ENCODE peak calls at places on chromosomes 6 and 20, in eight cellular contexts. G is SJSA1; V is lower lobe of right lung; F is CD8-positive, alpha-beta memory T cell; Q is uterus; L is K562; M is CD4-positive, alpha-beta memory T cell; O is CD8-positive, alpha-beta T cell. S is an unnamed sample.

GRCh38 chr20:16526433-16527380 is 46.5 kb downstream of the KIF16B start:
- DNase-seq in F (no peak), O (no peak), M (no peak), G (no peak), L (no peak), Q (no peak), V (no peak), S (no peak)

GRCh38 chr6:137698636-137699035 is 168.4 kb upstream of the TNFAIP3 start:
- DNase-seq in G (peak; percentile 34), F (no peak), V (no peak), O (no peak), L (no peak), M (no peak), Q (no peak), S (no peak)

GRCh38 chr20:51394706-51395105 is 147.8 kb downstream of the NFATC2 start:
- DNase-seq in M (no peak), V (no peak), F (no peak), O (no peak), L (no peak), Q (no peak), G (no peak), S (no peak)

GRCh38 chr6:13248053-13248452 is 80.3 kb downstream of the TBC1D7 start:
- DNase-seq in L (no peak), G (no peak), Q (no peak), M (no peak), O (no peak), F (no peak), V (no peak), S (peak; percentile 13)

GRCh38 chr6:37059344-37060194 is 54.1 kb downstream of the FGD2 start:
- DNase-seq in M (no peak), F (no peak), G (peak; percentile 97), V (peak; percentile 71), L (peak; percentile 97), Q (peak; percentile 77), O (no peak), S (peak; percentile 73)

GRCh38 chr6:78462728-78463127 is 404.6 kb upstream of the IRAK1BP1 start:
- DNase-seq in L (no peak), V (no peak), M (no peak), Q (no peak), O (no peak), G (no peak), F (no peak), S (no peak)

GRCh38 chr20:11271319-11271718 is 597.5 kb upstream of the JAG1 start:
- DNase-seq in O (no peak), L (no peak), Q (no peak), V (no peak), F (no peak), G (no peak), M (no peak), S (no peak)

GRCh38 chr20:36845288-36845969 is 30.5 kb upstream of the TLDC2 start:
- DNase-seq in O (no peak), Q (no peak), V (no peak), G (no peak), F (no peak), L (no peak), M (no peak), S (no peak)

GRCh38 chr6:14635195-14635594 is 517.6 kb downstream of the CD83 start:
- DNase-seq in M (peak; percentile 33), V (no peak), O (peak; percentile 40), L (no peak), Q (no peak), F (peak; percentile 25), G (no peak), S (no peak)

GRCh38 chr20:62557425-62557824 is 81.6 kb upstream of the GATA5 start:
- DNase-seq in L (no peak), G (no peak), M (no peak), O (no peak), F (no peak), V (no peak), Q (no peak), S (no peak)

GRCh38 chr6:34143884-34144580 is 1.9 kb downstream of the GRM4 start:
- DNase-seq in Q (peak; percentile 30), L (peak; percentile 75), M (peak; percentile 35), G (peak; percentile 20), V (no peak), O (peak; percentile 28), F (peak; percentile 41), S (peak; percentile 77)
- H3K4me3 ChIP-seq in Q (peak overlapping the region; percentile 32), L (no peak overlapping the region), M (no peak overlapping the region), G (no peak overlapping the region), V (peak overlapping the region; percentile 43), O (peak overlapping the region; percentile 48), F (peak overlapping the region; percentile 51), S (no peak overlapping the region)

DNA sequence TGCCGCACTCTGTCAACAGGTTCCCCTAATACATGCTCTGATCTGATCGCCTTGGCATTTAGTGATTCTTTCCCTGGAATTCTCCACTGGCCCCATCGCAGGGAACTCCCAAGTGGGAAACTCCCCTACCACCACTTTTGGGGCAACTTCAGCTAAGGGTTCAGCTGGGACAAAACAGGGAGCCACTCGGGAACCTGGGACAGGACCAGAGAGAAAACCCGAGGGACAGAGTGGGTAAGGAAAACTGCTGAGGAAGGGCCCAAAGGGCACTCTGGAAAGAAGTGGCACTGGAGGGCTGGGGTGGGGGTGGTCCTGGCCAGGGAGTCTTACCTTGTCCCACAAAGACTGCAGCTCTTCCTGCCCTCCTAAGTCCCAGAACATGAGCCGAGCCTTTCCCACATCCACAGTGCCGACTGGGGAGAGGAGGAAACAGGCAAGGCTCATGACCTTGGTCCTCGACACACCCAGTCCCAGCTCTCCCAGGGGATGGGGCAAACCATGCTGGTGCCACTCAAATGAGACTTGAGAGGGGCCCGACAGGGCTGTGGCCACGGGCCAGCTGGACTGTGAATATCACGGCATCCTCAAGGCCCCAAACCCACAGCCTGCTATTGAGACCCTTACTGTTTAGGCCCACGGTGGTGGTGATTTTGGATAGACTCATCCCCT is 1.6 kb downstream of the ARFRP1 start:
- DNase-seq in L (no peak), G (no peak), Q (no peak), O (no peak), M (no peak), V (no peak), F (no peak), S (no peak)
- H3K36me3 ChIP-seq in L (peaks cover 58% of the 10 kb centered on the region), G (peaks cover 81% of the 10 kb centered on the region), Q (no peaks in the 10 kb centered on the region), O (peaks cover 39% of the 10 kb centered on the region), M (peaks cover 44% of the 10 kb centered on the region), V (peaks cover 51% of the 10 kb centered on the region), F (peaks cover 22% of the 10 kb centered on the region), S (peaks cover 48% of the 10 kb centered on the region)

GRCh38 chr6:1178590-1178989 is 133.3 kb upstream of the FOXQ1 start:
- DNase-seq in V (no peak), L (no peak), M (no peak), Q (no peak), O (no peak), F (no peak), G (no peak), S (no peak)

GRCh38 chr6:1184318-1184717 is 127.6 kb upstream of the FOXQ1 start:
- DNase-seq in Q (no peak), O (no peak), G (no peak), L (no peak), M (no peak), F (no peak), V (no peak), S (no peak)

GRCh38 chr6:1179571-1180459 is 132.1 kb upstream of the FOXQ1 start:
- DNase-seq in F (no peak), M (no peak), O (no peak), G (no peak), Q (no peak), L (no peak), V (no peak), S (no peak)

GRCh38 chr6:1181939-1182338 is 130.0 kb upstream of the FOXQ1 start:
- DNase-seq in G (no peak), O (no peak), F (no peak), M (no peak), Q (no peak), L (no peak), V (no peak), S (no peak)

DNA sequence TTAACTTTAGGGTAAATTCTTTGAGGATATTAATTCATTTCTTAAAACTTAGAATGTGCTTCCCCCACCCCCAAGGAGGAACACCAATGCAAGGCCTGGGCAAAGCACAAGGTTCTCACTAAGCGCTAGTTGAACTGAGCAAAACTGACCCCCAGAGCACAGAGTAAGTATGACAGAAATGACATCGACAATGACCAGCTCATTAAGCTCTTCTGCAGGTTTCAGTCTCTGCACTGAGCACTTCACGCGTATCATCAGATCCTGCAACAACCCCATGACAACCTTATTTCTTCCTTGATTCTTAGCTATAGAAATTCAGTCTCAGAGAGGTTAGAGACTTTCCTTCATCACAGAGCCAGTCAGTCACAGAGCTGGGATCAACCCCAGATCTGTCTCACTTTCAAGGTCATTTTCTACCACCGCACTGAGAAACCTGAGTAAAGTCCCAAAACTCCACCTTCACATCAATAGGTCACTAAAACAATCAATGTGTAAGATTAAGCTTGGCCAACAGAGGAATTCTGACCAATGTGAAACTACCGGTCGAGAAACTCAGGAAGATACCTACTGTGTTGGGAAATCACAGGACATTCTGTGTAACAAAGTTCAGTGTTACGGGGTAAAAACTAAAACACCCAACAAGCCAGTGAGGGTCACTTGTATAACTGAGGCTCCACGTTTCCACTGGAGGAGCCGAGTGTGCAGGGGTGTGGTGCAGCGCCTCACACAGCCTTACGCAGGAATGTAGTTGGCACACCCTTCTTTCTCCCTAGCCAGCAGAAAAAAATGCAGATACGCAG is 129.0 kb upstream of the FOXQ1 start:
- DNase-seq in O (no peak), Q (no peak), M (no peak), G (no peak), V (no peak), L (no peak), F (no peak), S (no peak)
- H3K4me1 ChIP-seq in O (no peaks in the 10 kb centered on the region), Q (no peaks in the 10 kb centered on the region), M (no peaks in the 10 kb centered on the region), G (no peaks in the 10 kb centered on the region), V (no peaks in the 10 kb centered on the region), L (no peaks in the 10 kb centered on the region), F (no peaks in the 10 kb centered on the region), S (no peaks in the 10 kb centered on the region)

GRCh38 chr20:22384978-22385377 is 199.4 kb downstream of the FOXA2 start:
- DNase-seq in L (no peak), M (no peak), V (no peak), F (no peak), Q (no peak), O (no peak), G (no peak), S (no peak)

GRCh38 chr20:22381812-22382416 is 202.5 kb downstream of the FOXA2 start:
- DNase-seq in F (no peak), Q (no peak), V (no peak), L (no peak), O (no peak), M (no peak), G (no peak), S (no peak)

GRCh38 chr20:22383156-22383555 is 201.2 kb downstream of the FOXA2 start:
- DNase-seq in L (no peak), V (no peak), M (no peak), Q (no peak), O (no peak), F (no peak), G (peak; percentile 43), S (no peak)

GRCh38 chr20:22385602-22386299 is 198.6 kb downstream of the FOXA2 start:
- DNase-seq in M (no peak), G (no peak), L (peak; percentile 46), O (no peak), Q (no peak), V (no peak), F (no peak), S (no peak)

GRCh38 chr20:22382742-22383141 is 201.6 kb downstream of the FOXA2 start:
- DNase-seq in V (no peak), O (no peak), G (no peak), L (no peak), F (no peak), M (no peak), Q (no peak), S (no peak)
- H3K4me3 ChIP-seq in V (no peak overlapping the region), O (no peak overlapping the region), G (no peak overlapping the region), L (no peak overlapping the region), F (no peak overlapping the region), M (no peak overlapping the region), Q (no peak overlapping the region), S (no peak overlapping the region)

S was measured in HAP-1.